ENCODE peak calls at places on chromosomes 6 and 20, in seven cellular contexts. H, Y, L, C, K, T and N are unnamed samples.

GRCh38 chr20:62336329-62336728 is 30.8 kb downstream of the LAMA5 start:
- DNase-seq in H (peak; percentile 75), Y (no peak), C (no peak), T (peak; percentile 24), K (no peak), L (no peak), N (no peak)

GRCh38 chr20:62977613-62978558 is 25.4 kb downstream of the SLC17A9 start:
- DNase-seq in T (no peak), L (no peak), C (no peak), Y (no peak), K (no peak), H (no peak), N (no peak)

GRCh38 chr20:9075264-9076095 is 6.6 kb downstream of the PLCB4 start:
- DNase-seq in T (no peak), L (no peak), C (no peak), Y (no peak), K (no peak), H (peak; percentile 79), N (no peak)

GRCh38 chr6:14728396-14729024 is 517.4 kb upstream of the JARID2 start:
- DNase-seq in H (no peak), T (no peak), K (peak; percentile 79), C (no peak), L (no peak), Y (no peak), N (peak; percentile 89)

GRCh38 chr6:6686748-6687601 is 98.5 kb downstream of the LY86 start:
- DNase-seq in C (peak; percentile 94), Y (peak; percentile 90), K (peak; percentile 93), H (peak; percentile 98), T (peak; percentile 98), L (peak; percentile 99), N (no peak)

GRCh38 chr20:2468581-2469407 is 1.8 kb downstream of the SNRPB start:
- DNase-seq in C (no peak), H (no peak), T (no peak), L (no peak), K (peak; percentile 39), Y (no peak), N (peak; percentile 29)

GRCh38 chr20:38119446-38119845 is 45.6 kb downstream of the TGM2 start:
- DNase-seq in H (no peak), K (no peak), L (no peak), T (no peak), C (no peak), Y (no peak), N (no peak)

GRCh38 chr20:40462600-40462999 is 226.4 kb downstream of the MAFB start:
- DNase-seq in Y (no peak), K (no peak), L (no peak), H (no peak), T (no peak), C (no peak), N (no peak)

GRCh38 chr6:30727920-30728605 is 7.9 kb downstream of the TUBB start:
- DNase-seq in L (no peak), H (peak; percentile 78), Y (no peak), C (no peak), T (no peak), K (peak; percentile 70), N (peak; percentile 71)

GRCh38 chr20:49945701-49946477 is 9.7 kb downstream of the RNF114 start:
- DNase-seq in H (no peak), T (no peak), L (no peak), Y (no peak), C (no peak), K (no peak), N (no peak)
- H2BK5ac ChIP-seq in H (no peak overlapping the region), T (no peak overlapping the region), L (no peak overlapping the region), Y (no peak overlapping the region), C (no peak overlapping the region), K (no peak overlapping the region), N (peak overlapping the region; percentile 8)

DNA sequence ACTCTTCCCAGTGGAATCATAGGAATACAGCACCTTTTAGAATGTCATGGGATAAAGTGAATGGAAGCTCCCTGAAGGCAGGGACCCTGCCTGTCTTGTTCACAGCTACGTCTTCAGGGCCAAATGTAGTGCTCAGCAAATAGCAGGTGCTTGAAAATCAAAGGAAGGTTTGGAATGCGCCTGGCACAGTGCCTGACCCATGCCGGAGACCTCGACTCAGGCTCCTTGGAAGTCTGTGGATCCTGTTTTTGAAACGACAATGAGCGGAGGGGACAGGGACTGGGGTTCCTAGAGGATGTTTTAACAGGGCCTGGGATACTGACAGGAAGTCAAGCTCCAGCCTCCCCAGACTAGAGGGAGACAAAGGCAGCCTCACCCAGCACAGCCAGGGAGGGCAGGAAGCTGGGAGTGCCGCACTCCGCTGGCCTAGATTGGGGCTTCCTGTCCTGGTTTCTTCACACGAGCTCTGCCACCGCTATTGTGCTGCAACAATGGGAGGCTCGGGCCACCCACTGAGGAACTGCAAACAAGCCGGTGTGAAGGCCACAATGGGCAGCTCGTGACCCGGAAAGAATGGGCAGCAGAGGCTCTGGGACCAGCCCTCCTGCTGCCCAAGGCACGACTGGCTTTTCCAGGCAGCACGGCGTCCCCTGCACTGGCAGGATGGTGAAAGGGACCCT is 76.7 kb downstream of the PREX1 start:
- DNase-seq in Y (peak; percentile 92), L (peak; percentile 94), H (peak; percentile 95), K (no peak), T (no peak), C (peak; percentile 78), N (no peak)
- H2BK5ac ChIP-seq in Y (no peak overlapping the region), L (no peak overlapping the region), H (peak overlapping the region; percentile 1), K (no peak overlapping the region), T (no peak overlapping the region), C (peak overlapping the region; percentile 89), N (no peak overlapping the region)

GRCh38 chr6:106684011-106684410 is 54.6 kb downstream of the QRSL1 start:
- DNase-seq in T (no peak), Y (no peak), K (no peak), L (no peak), C (no peak), H (no peak), N (no peak)
- H2BK5ac ChIP-seq in T (no peak overlapping the region), Y (no peak overlapping the region), K (no peak overlapping the region), L (no peak overlapping the region), C (no peak overlapping the region), H (no peak overlapping the region), N (no peak overlapping the region)

GRCh38 chr6:38157905-38158304 is 338.4 kb downstream of the ZFAND3 start:
- DNase-seq in K (no peak), Y (no peak), T (no peak), C (no peak), H (no peak), L (no peak), N (no peak)
- H2BK5ac ChIP-seq in K (no peak overlapping the region), Y (no peak overlapping the region), T (no peak overlapping the region), C (no peak overlapping the region), H (no peak overlapping the region), L (no peak overlapping the region), N (no peak overlapping the region)

GRCh38 chr6:144401736-144402733 is 116.9 kb downstream of the UTRN start:
- DNase-seq in L (no peak), C (no peak), H (no peak), Y (no peak), T (no peak), K (no peak), N (no peak)
- H2BK5ac ChIP-seq in L (no peak overlapping the region), C (no peak overlapping the region), H (no peak overlapping the region), Y (no peak overlapping the region), T (no peak overlapping the region), K (no peak overlapping the region), N (no peak overlapping the region)

GRCh38 chr6:88567696-88568095 is 395.7 kb downstream of the RNGTT start:
- DNase-seq in C (no peak), Y (no peak), H (no peak), L (no peak), T (no peak), K (no peak), N (no peak)

GRCh38 chr6:88566746-88567534 is 396.5 kb downstream of the RNGTT start:
- DNase-seq in T (no peak), K (no peak), C (no peak), Y (no peak), L (no peak), H (peak; percentile 16), N (no peak)

GRCh38 chr6:88562737-88563625 is 396.8 kb upstream of the CNR1 start:
- DNase-seq in L (no peak), Y (no peak), T (no peak), C (no peak), H (no peak), K (no peak), N (no peak)

GRCh38 chr6:88565409-88565811 is 398.0 kb downstream of the RNGTT start:
- DNase-seq in Y (no peak), L (no peak), K (no peak), T (no peak), C (no peak), H (peak; percentile 50), N (no peak)

GRCh38 chr6:88565836-88566235 is 397.6 kb downstream of the RNGTT start:
- DNase-seq in C (no peak), L (no peak), H (no peak), K (no peak), Y (no peak), T (no peak), N (no peak)
- H2BK5ac ChIP-seq in C (no peak overlapping the region), L (no peak overlapping the region), H (no peak overlapping the region), K (no peak overlapping the region), Y (no peak overlapping the region), T (no peak overlapping the region), N (no peak overlapping the region)

GRCh38 chr6:130600880-130601341 is 226.3 kb upstream of the SMLR1 start:
- DNase-seq in K (peak; percentile 55), H (peak; percentile 95), Y (no peak), C (no peak), T (peak; percentile 89), L (no peak), N (peak; percentile 85)

GRCh38 chr6:130602151-130602770 is 224.9 kb upstream of the SMLR1 start:
- DNase-seq in K (peak; percentile 94), T (peak; percentile 92), Y (no peak), H (no peak), C (no peak), L (no peak), N (peak; percentile 98)

GRCh38 chr6:130603391-130603790 is 223.8 kb upstream of the SMLR1 start:
- DNase-seq in T (peak; percentile 65), L (no peak), H (no peak), K (no peak), Y (no peak), C (no peak), N (no peak)

GRCh38 chr6:130604869-130605401 is 222.3 kb upstream of the SMLR1 start:
- DNase-seq in H (no peak), Y (no peak), T (no peak), C (no peak), L (no peak), K (no peak), N (no peak)
- H2BK5ac ChIP-seq in H (no peak overlapping the region), Y (no peak overlapping the region), T (no peak overlapping the region), C (no peak overlapping the region), L (no peak overlapping the region), K (no peak overlapping the region), N (no peak overlapping the region)